ENCODE peak calls at places on chromosomes 6 and 20, in ten cellular contexts. M, D, K, P, S, W, J, U, Q and C are unnamed samples.

GRCh38 chr6:135851442-135852271 is at the start of gene PDE7B:
- DNase-seq in M (peak), D (peak), K (peak), P (peak), S (no peak), W (peak), J (peak), U (peak), Q (peak), C (peak)

GRCh38 chr20:4665591-4665990 is 56.1 kb upstream of the PRND start:
- DNase-seq in M (no peak), D (no peak), K (no peak), P (no peak), S (no peak), W (no peak), J (no peak), U (no peak), Q (no peak), C (no peak)

GRCh38 chr6:170099387-170099786 is 191.5 kb downstream of the DLL1 start:
- DNase-seq in M (no peak), D (no peak), K (no peak), P (no peak), S (no peak), W (no peak), J (no peak), U (no peak), Q (peak), C (no peak)

GRCh38 chr6:43096451-43097097 is 20.5 kb downstream of the PTK7 start:
- DNase-seq in M (peak), D (peak), K (peak), P (peak), S (no peak), W (no peak), J (no peak), U (peak), Q (no peak), C (peak)

GRCh38 chr6:149440735-149441662 is 40.9 kb downstream of the SUMO4 start:
- DNase-seq in M (peak), D (no peak), K (no peak), P (no peak), S (no peak), W (no peak), J (no peak), U (no peak), Q (no peak), C (no peak)

GRCh38 chr20:45341939-45342862 is 6.0 kb downstream of the SDC4 start:
- DNase-seq in M (peak), D (no peak), K (peak), P (peak), S (no peak), W (peak), J (no peak), U (no peak), Q (peak), C (peak)

GRCh38 chr20:3042621-3043020 is 801 bp upstream of the GNRH2 start:
- DNase-seq in M (no peak), D (no peak), K (no peak), P (peak), S (no peak), W (peak), J (no peak), U (no peak), Q (peak), C (peak)

GRCh38 chr6:51528556-51528955 is 558.9 kb downstream of the PKHD1 start:
- DNase-seq in M (no peak), D (no peak), K (no peak), P (no peak), S (no peak), W (no peak), J (no peak), U (no peak), Q (no peak), C (no peak)

GRCh38 chr20:17558154-17558940 is 11.5 kb upstream of the DSTN start:
- DNase-seq in M (peak), D (no peak), K (no peak), P (peak), S (peak), W (no peak), J (peak), U (no peak), Q (peak), C (no peak)

GRCh38 chr20:45817652-45818194 is 5.3 kb downstream of the UBE2C start:
- DNase-seq in M (peak), D (no peak), K (no peak), P (no peak), S (no peak), W (no peak), J (no peak), U (no peak), Q (no peak), C (no peak)

GRCh38 chr6:158536891-158537798 is 22.7 kb upstream of the TMEM181 start:
- DNase-seq in M (peak), D (no peak), K (no peak), P (peak), S (no peak), W (no peak), J (no peak), U (no peak), Q (no peak), C (peak)

GRCh38 chr6:7633361-7633760 is 43.4 kb downstream of the SNRNP48 start:
- DNase-seq in M (peak), D (no peak), K (no peak), P (no peak), S (no peak), W (no peak), J (no peak), U (no peak), Q (no peak), C (no peak)

GRCh38 chr20:39518649-39519048 is 556.5 kb downstream of the DHX35 start:
- DNase-seq in M (no peak), D (no peak), K (no peak), P (no peak), S (no peak), W (no peak), J (no peak), U (no peak), Q (no peak), C (no peak)

GRCh38 chr6:47135772-47136171 is 93.6 kb upstream of the ADGRF1 start:
- DNase-seq in M (peak), D (no peak), K (no peak), P (peak), S (peak), W (no peak), J (no peak), U (peak), Q (no peak), C (no peak)

GRCh38 chr6:81859884-81860283 is 107.4 kb upstream of the TENT5A start:
- DNase-seq in M (peak), D (no peak), K (no peak), P (no peak), S (no peak), W (no peak), J (no peak), U (no peak), Q (no peak), C (no peak)

GRCh38 chr6:135909737-135910387 is 58.4 kb downstream of the PDE7B start:
- DNase-seq in M (peak), D (peak), K (no peak), P (peak), S (no peak), W (no peak), J (peak), U (peak), Q (no peak), C (no peak)

GRCh38 chr6:116444092-116444491 is 17.1 kb upstream of the CALHM6 start:
- DNase-seq in M (no peak), D (peak), K (no peak), P (peak), S (peak), W (no peak), J (peak), U (no peak), Q (no peak), C (no peak)

GRCh38 chr6:31651602-31652191 is 764 bp downstream of the BAG6 start:
- DNase-seq in M (peak), D (no peak), K (no peak), P (peak), S (no peak), W (peak), J (peak), U (no peak), Q (peak), C (no peak)

DNA sequence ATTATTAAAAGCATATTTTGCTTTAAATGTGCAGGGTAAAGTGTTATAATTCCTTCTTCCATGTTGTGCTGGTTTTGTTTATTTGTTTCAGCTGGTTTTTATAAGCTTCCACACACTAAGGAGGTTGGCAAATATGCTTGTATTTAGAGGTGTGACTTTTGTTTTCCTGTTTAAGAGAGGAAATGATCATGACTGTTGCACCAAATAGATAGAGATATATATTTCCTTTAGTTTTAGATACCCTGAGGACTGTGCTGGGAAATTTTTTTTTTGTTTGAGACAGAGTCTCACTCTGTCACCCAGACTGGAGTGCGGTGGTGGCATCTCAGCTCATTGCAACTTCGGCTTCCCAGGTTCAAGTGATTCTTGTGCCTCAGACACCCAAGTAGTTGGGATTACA is 5.8 kb downstream of the TBPL1 start:
- DNase-seq in M (no peak), D (no peak), K (no peak), P (no peak), S (no peak), W (no peak), J (no peak), U (no peak), Q (no peak), C (no peak)
- TF ChIP-seq CTCF in M (no peak), D (no peak), K (no peak), P (no peak), S (no peak), W (no peak), J (no peak), U (no peak), Q (no peak), C (no peak)

GRCh38 chr6:25133479-25133878 is 145.7 kb upstream of the CARMIL1 start:
- DNase-seq in M (no peak), D (no peak), K (no peak), P (no peak), S (no peak), W (no peak), J (no peak), U (no peak), Q (no peak), C (no peak)

GRCh38 chr6:25138697-25139051 is 140.5 kb upstream of the CARMIL1 start:
- DNase-seq in M (no peak), D (peak), K (no peak), P (no peak), S (no peak), W (no peak), J (no peak), U (no peak), Q (no peak), C (no peak)

GRCh38 chr6:25138024-25138696 is 141.0 kb upstream of the CARMIL1 start:
- DNase-seq in M (peak), D (peak), K (no peak), P (no peak), S (peak), W (peak), J (peak), U (no peak), Q (peak), C (peak)

GRCh38 chr6:25137497-25137896 is 141.7 kb upstream of the CARMIL1 start:
- DNase-seq in M (no peak), D (peak), K (no peak), P (no peak), S (no peak), W (no peak), J (no peak), U (no peak), Q (no peak), C (no peak)

GRCh38 chr6:25136879-25137278 is 142.3 kb upstream of the CARMIL1 start:
- DNase-seq in M (peak), D (no peak), K (no peak), P (no peak), S (no peak), W (no peak), J (no peak), U (no peak), Q (no peak), C (no peak)
- H3K27ac ChIP-seq in M (no peak), D (no peak), K (peak), P (no peak), S (no peak), W (peak), J (no peak), U (no peak), Q (peak), C (peak)

GRCh38 chr6:113672691-113673149 is 184.4 kb upstream of the MARCKS start:
- DNase-seq in M (peak), D (no peak), K (peak), P (no peak), S (no peak), W (peak), J (no peak), U (no peak), Q (peak), C (peak)
- H3K4me3 ChIP-seq in M (peak), D (no peak), K (peak), P (no peak), S (no peak), W (peak), J (no peak), U (no peak), Q (peak), C (peak)

DNA sequence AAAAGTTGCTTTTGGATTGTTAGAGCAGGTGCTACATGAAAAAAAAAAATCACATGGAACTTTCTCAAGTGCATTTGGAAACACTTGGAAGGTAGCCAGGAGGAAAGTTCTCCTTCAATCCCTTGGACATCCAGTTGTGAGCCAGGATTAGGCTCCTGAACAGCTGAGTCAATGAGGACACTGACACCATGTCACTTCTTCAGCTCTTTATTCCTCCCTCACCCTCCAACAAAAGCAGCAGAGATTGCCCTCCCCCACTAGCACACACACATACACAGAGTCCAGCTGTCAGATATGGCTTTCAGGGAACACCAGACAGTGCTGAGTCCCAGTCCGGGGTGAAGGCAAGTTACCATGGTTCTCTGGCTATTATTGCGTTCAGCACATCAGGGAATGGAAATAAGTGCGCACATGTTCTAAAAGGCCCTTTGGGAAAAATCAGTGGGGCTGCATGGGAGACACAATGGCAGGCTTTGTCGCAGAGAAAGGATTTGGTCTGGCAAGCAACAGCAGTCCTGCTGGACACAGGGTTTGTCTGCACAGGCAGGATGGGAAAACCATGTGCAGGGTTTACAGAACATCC is 124.7 kb upstream of the MARCKS start:
- DNase-seq in M (peak), D (no peak), K (no peak), P (no peak), S (no peak), W (peak), J (no peak), U (no peak), Q (peak), C (no peak)
- TF ChIP-seq CTCF in M (no peak), D (no peak), K (no peak), P (no peak), S (no peak), W (peak), J (no peak), U (no peak), Q (no peak), C (no peak)

GRCh38 chr20:845226-845868 is 11.8 kb downstream of the FAM110A start:
- DNase-seq in M (no peak), D (no peak), K (no peak), P (peak), S (no peak), W (no peak), J (no peak), U (no peak), Q (no peak), C (peak)
- H3K27ac ChIP-seq in M (no peak), D (peak), K (peak), P (no peak), S (no peak), W (no peak), J (peak), U (no peak), Q (no peak), C (peak)

GRCh38 chr6:134114918-134115714 is 62.7 kb upstream of the SLC2A12 start:
- DNase-seq in M (no peak), D (no peak), K (no peak), P (peak), S (no peak), W (no peak), J (no peak), U (no peak), Q (no peak), C (no peak)
- H3K4me3 ChIP-seq in M (no peak), D (no peak), K (no peak), P (no peak), S (no peak), W (peak), J (no peak), U (no peak), Q (no peak), C (no peak)

DNA sequence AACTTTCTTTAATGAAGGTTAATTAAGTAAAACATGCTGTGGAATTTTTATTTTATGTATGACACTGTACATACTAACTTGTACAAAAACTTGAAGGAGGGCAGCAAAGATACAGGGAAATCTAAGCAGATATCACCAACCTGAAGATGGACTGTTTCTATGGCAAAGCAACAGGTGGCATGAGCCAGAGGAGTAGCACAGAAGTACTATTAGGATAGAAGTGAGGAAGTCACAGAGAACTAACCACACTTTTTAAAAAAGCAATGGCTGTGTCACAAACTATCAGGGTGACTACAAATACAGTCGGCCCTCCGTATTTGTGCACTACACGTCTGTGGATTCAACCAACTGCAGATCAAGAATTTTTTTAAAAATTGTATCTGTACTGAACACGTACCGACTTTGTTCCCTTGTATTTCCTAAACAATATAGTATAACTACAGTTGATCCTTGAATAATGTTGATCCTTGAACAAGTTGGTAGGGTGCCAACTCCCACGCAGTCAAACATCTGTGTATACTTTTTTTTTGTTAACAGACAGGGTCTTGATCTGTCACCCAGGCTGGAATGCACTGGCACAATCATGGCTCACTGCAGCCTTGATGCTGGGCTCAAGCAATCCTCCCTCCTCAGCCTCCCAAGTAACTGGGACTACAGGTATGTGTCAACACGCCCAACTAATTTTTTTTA is 61.0 kb downstream of the NUDT3 start:
- DNase-seq in M (no peak), D (no peak), K (no peak), P (no peak), S (no peak), W (no peak), J (peak), U (no peak), Q (no peak), C (no peak)
- TF ChIP-seq CTCF in M (no peak), D (no peak), K (no peak), P (no peak), S (no peak), W (no peak), J (no peak), U (no peak), Q (no peak), C (no peak)

GRCh38 chr6:28124350-28124970 is at the start of gene ZSCAN16:
- DNase-seq in M (peak), D (peak), K (peak), P (peak), S (peak), W (peak), J (peak), U (no peak), Q (peak), C (peak)
- H3K27ac ChIP-seq in M (peak), D (peak), K (peak), P (no peak), S (peak), W (peak), J (peak), U (peak), Q (peak), C (peak)

GRCh38 chr6:24902782-24903181 is 33.0 kb downstream of the RIPOR2 start:
- DNase-seq in M (peak), D (no peak), K (no peak), P (no peak), S (no peak), W (peak), J (no peak), U (no peak), Q (no peak), C (no peak)

GRCh38 chr6:24899647-24900325 is 36.0 kb downstream of the RIPOR2 start:
- DNase-seq in M (peak), D (no peak), K (no peak), P (no peak), S (no peak), W (no peak), J (no peak), U (no peak), Q (no peak), C (no peak)

GRCh38 chr6:24901698-24902328 is 33.9 kb downstream of the RIPOR2 start:
- DNase-seq in M (no peak), D (peak), K (no peak), P (no peak), S (no peak), W (no peak), J (no peak), U (no peak), Q (no peak), C (no peak)

GRCh38 chr6:24898607-24899133 is 37.1 kb downstream of the RIPOR2 start:
- DNase-seq in M (no peak), D (no peak), K (no peak), P (no peak), S (no peak), W (no peak), J (no peak), U (no peak), Q (no peak), C (no peak)

GRCh38 chr6:24900917-24901697 is 34.7 kb downstream of the RIPOR2 start:
- DNase-seq in M (no peak), D (no peak), K (no peak), P (no peak), S (no peak), W (no peak), J (no peak), U (no peak), Q (no peak), C (no peak)
- H3K4me3 ChIP-seq in M (no peak), D (no peak), K (no peak), P (no peak), S (no peak), W (no peak), J (no peak), U (no peak), Q (no peak), C (no peak)

GRCh38 chr6:41801380-41801779 is 13.9 kb downstream of the TOMM6 start:
- DNase-seq in M (peak), D (peak), K (no peak), P (peak), S (no peak), W (no peak), J (no peak), U (no peak), Q (no peak), C (no peak)
- TF ChIP-seq CTCF in M (peak), D (peak), K (no peak), P (peak), S (no peak), W (no peak), J (peak), U (peak), Q (no peak), C (no peak)